ENCODE peak calls at places on chromosome 9, in eight cellular contexts. C is globus pallidus, X is aorta, A is ovary, G is NCI-H69, D is AG09309, W is GDM1, E is ELR. I is an unnamed sample.

GRCh38 chr9:90007516-90008430 is 403.0 kb downstream of the GADD45G start:
- DNase-seq in G (no peak), W (no peak), X (no peak), D (peak), C (no peak), E (no peak), A (no peak), I (no peak)

GRCh38 chr9:100567856-100568255 is 10.0 kb upstream of the CAVIN4 start:
- DNase-seq in E (no peak), C (no peak), W (no peak), A (no peak), G (no peak), D (no peak), X (no peak), I (no peak)

GRCh38 chr9:131960805-131961495 is 118.7 kb downstream of the MED27 start:
- DNase-seq in E (no peak), G (peak), X (no peak), D (no peak), A (no peak), W (no peak), C (peak), I (no peak)

GRCh38 chr9:27371382-27371781 is 74.4 kb upstream of the EQTN start:
- DNase-seq in A (no peak), X (no peak), D (no peak), G (no peak), E (no peak), C (no peak), W (no peak), I (no peak)

GRCh38 chr9:113857875-113858274 is 18.2 kb upstream of the ZNF618 start:
- DNase-seq in W (no peak), E (no peak), A (no peak), D (no peak), G (no peak), C (peak), X (peak), I (no peak)

GRCh38 chr9:99858087-99858486 is 36.4 kb downstream of the NR4A3 start:
- DNase-seq in X (no peak), D (no peak), A (no peak), C (no peak), G (no peak), E (no peak), W (no peak), I (no peak)

GRCh38 chr9:101268426-101268825 is 116.4 kb downstream of the BAAT start:
- DNase-seq in W (no peak), C (no peak), D (no peak), G (no peak), X (no peak), E (no peak), A (no peak), I (no peak)

GRCh38 chr9:111897831-111898144 is 1.2 kb downstream of the UGCG start:
- DNase-seq in W (no peak), G (no peak), X (no peak), A (no peak), D (no peak), C (peak), E (no peak), I (no peak)

GRCh38 chr9:113360242-113360842 is 11.0 kb downstream of the BSPRY start:
- DNase-seq in G (no peak), E (no peak), X (no peak), W (no peak), A (no peak), C (no peak), D (no peak), I (no peak)

GRCh38 chr9:88874391-88874790 is 116.9 kb upstream of the S1PR3 start:
- DNase-seq in A (no peak), W (no peak), X (no peak), C (peak), E (peak), G (no peak), D (no peak), I (no peak)

GRCh38 chr9:118595719-118596305 is 773.4 kb downstream of the BRINP1 start:
- DNase-seq in C (peak), A (no peak), W (no peak), E (peak), D (no peak), X (no peak), G (peak), I (peak)

GRCh38 chr9:137030528-137030927 is 1.4 kb downstream of the FUT7 start:
- DNase-seq in D (no peak), A (no peak), W (peak), E (no peak), C (no peak), G (no peak), X (no peak), I (no peak)